ENCODE peak calls at places on chromosomes 3 and 15, in ten cellular contexts. One of them, this sample, is unnamed.

GRCh38 chr15:96887730-96888129 is 557.2 kb downstream of the NR2F2 start:
- DNase-seq in uterus: no peak
- DNase-seq in WERI-Rb-1: no peak
- DNase-seq in HFFc6: peak
- DNase-seq in lower leg skin: no peak
- DNase-seq in CD4-positive, alpha-beta T cell: no peak
- DNase-seq in WTC11: no peak
- DNase-seq in HCT116: no peak
- DNase-seq in colonic mucosa: no peak
- DNase-seq in mammary epithelial cell: peak
- DNase-seq in this sample: no peak

GRCh38 chr3:126287536-126288181 is 69.5 kb downstream of the KLF15 start:
- DNase-seq in WERI-Rb-1: no peak
- DNase-seq in uterus: peak
- DNase-seq in HCT116: peak
- DNase-seq in WTC11: peak
- DNase-seq in colonic mucosa: no peak
- DNase-seq in CD4-positive, alpha-beta T cell: no peak
- DNase-seq in mammary epithelial cell: peak
- DNase-seq in HFFc6: peak
- DNase-seq in lower leg skin: peak
- DNase-seq in this sample: peak

GRCh38 chr3:56590814-56591213 is 33.8 kb downstream of the CCDC66 start:
- DNase-seq in WTC11: no peak
- DNase-seq in WERI-Rb-1: no peak
- DNase-seq in HFFc6: no peak
- DNase-seq in colonic mucosa: no peak
- DNase-seq in lower leg skin: no peak
- DNase-seq in CD4-positive, alpha-beta T cell: no peak
- DNase-seq in uterus: no peak
- DNase-seq in HCT116: no peak
- DNase-seq in mammary epithelial cell: peak
- DNase-seq in this sample: no peak

GRCh38 chr15:99651023-99651807 is 82.0 kb downstream of the LYSMD4 start:
- DNase-seq in uterus: no peak
- DNase-seq in lower leg skin: no peak
- DNase-seq in HFFc6: peak
- DNase-seq in WTC11: no peak
- DNase-seq in mammary epithelial cell: peak
- DNase-seq in colonic mucosa: no peak
- DNase-seq in WERI-Rb-1: no peak
- DNase-seq in CD4-positive, alpha-beta T cell: no peak
- DNase-seq in HCT116: no peak
- DNase-seq in this sample: peak

GRCh38 chr15:81222007-81222406 is 25.3 kb downstream of the IL16 start:
- DNase-seq in WTC11: no peak
- DNase-seq in lower leg skin: no peak
- DNase-seq in mammary epithelial cell: no peak
- DNase-seq in CD4-positive, alpha-beta T cell: no peak
- DNase-seq in colonic mucosa: no peak
- DNase-seq in HFFc6: no peak
- DNase-seq in HCT116: no peak
- DNase-seq in uterus: no peak
- DNase-seq in WERI-Rb-1: no peak
- DNase-seq in this sample: no peak

GRCh38 chr15:64732156-64732860 is 43.1 kb downstream of the RBPMS2 start:
- DNase-seq in WERI-Rb-1: no peak
- DNase-seq in lower leg skin: no peak
- DNase-seq in colonic mucosa: no peak
- DNase-seq in mammary epithelial cell: no peak
- DNase-seq in WTC11: no peak
- DNase-seq in CD4-positive, alpha-beta T cell: no peak
- DNase-seq in uterus: no peak
- DNase-seq in HFFc6: no peak
- DNase-seq in HCT116: no peak
- DNase-seq in this sample: no peak

GRCh38 chr3:105385868-105386508 is 19.3 kb downstream of the ALCAM start:
- DNase-seq in HCT116: no peak
- DNase-seq in WERI-Rb-1: no peak
- DNase-seq in colonic mucosa: no peak
- DNase-seq in mammary epithelial cell: no peak
- DNase-seq in CD4-positive, alpha-beta T cell: no peak
- DNase-seq in HFFc6: no peak
- DNase-seq in lower leg skin: no peak
- DNase-seq in WTC11: no peak
- DNase-seq in uterus: no peak
- DNase-seq in this sample: no peak

GRCh38 chr3:52004158-52004787 is 8.6 kb upstream of the RPL29 start:
- DNase-seq in WERI-Rb-1: peak
- DNase-seq in CD4-positive, alpha-beta T cell: no peak
- DNase-seq in mammary epithelial cell: no peak
- DNase-seq in uterus: no peak
- DNase-seq in colonic mucosa: no peak
- DNase-seq in HFFc6: no peak
- DNase-seq in lower leg skin: no peak
- DNase-seq in HCT116: no peak
- DNase-seq in WTC11: peak
- DNase-seq in this sample: peak

GRCh38 chr3:183584246-183584913 is 28.9 kb upstream of the KLHL6 start:
- DNase-seq in CD4-positive, alpha-beta T cell: no peak
- DNase-seq in WERI-Rb-1: peak
- DNase-seq in WTC11: no peak
- DNase-seq in HFFc6: peak
- DNase-seq in lower leg skin: no peak
- DNase-seq in colonic mucosa: peak
- DNase-seq in mammary epithelial cell: no peak
- DNase-seq in HCT116: no peak
- DNase-seq in uterus: peak
- DNase-seq in this sample: peak

GRCh38 chr3:42010530-42010929 is 48.6 kb upstream of the ULK4 start:
- DNase-seq in HFFc6: no peak
- DNase-seq in CD4-positive, alpha-beta T cell: no peak
- DNase-seq in HCT116: no peak
- DNase-seq in lower leg skin: no peak
- DNase-seq in uterus: no peak
- DNase-seq in colonic mucosa: peak
- DNase-seq in mammary epithelial cell: no peak
- DNase-seq in WTC11: no peak
- DNase-seq in WERI-Rb-1: peak
- DNase-seq in this sample: no peak

GRCh38 chr3:73848173-73848751 is 223.5 kb upstream of the PDZRN3 start:
- DNase-seq in WTC11: no peak
- DNase-seq in HCT116: no peak
- DNase-seq in HFFc6: peak
- DNase-seq in uterus: no peak
- DNase-seq in mammary epithelial cell: peak
- DNase-seq in colonic mucosa: no peak
- DNase-seq in lower leg skin: no peak
- DNase-seq in WERI-Rb-1: no peak
- DNase-seq in CD4-positive, alpha-beta T cell: no peak
- DNase-seq in this sample: peak

GRCh38 chr3:147360936-147361670 is 45.2 kb downstream of the ZIC4 start:
- DNase-seq in colonic mucosa: no peak
- DNase-seq in WTC11: peak
- DNase-seq in mammary epithelial cell: no peak
- DNase-seq in CD4-positive, alpha-beta T cell: no peak
- DNase-seq in WERI-Rb-1: no peak
- DNase-seq in lower leg skin: no peak
- DNase-seq in uterus: no peak
- DNase-seq in HCT116: no peak
- DNase-seq in HFFc6: no peak
- DNase-seq in this sample: no peak

GRCh38 chr3:55143928-55144671 is 216.2 kb upstream of the LRTM1 start:
- DNase-seq in lower leg skin: no peak
- DNase-seq in uterus: no peak
- DNase-seq in HFFc6: peak
- DNase-seq in mammary epithelial cell: no peak
- DNase-seq in WTC11: no peak
- DNase-seq in WERI-Rb-1: no peak
- DNase-seq in CD4-positive, alpha-beta T cell: no peak
- DNase-seq in colonic mucosa: no peak
- DNase-seq in HCT116: no peak
- DNase-seq in this sample: peak

GRCh38 chr3:1092771-1093170 is at the start of gene CNTN6:
- DNase-seq in WERI-Rb-1: peak
- DNase-seq in lower leg skin: no peak
- DNase-seq in HCT116: no peak
- DNase-seq in CD4-positive, alpha-beta T cell: no peak
- DNase-seq in uterus: no peak
- DNase-seq in mammary epithelial cell: no peak
- DNase-seq in WTC11: no peak
- DNase-seq in HFFc6: no peak
- DNase-seq in colonic mucosa: no peak
- DNase-seq in this sample: no peak

GRCh38 chr3:17160597-17160996 is 275.8 kb downstream of the PLCL2 start:
- DNase-seq in colonic mucosa: no peak
- DNase-seq in mammary epithelial cell: no peak
- DNase-seq in HCT116: no peak
- DNase-seq in WTC11: no peak
- DNase-seq in WERI-Rb-1: no peak
- DNase-seq in lower leg skin: no peak
- DNase-seq in uterus: no peak
- DNase-seq in HFFc6: no peak
- DNase-seq in CD4-positive, alpha-beta T cell: no peak
- DNase-seq in this sample: no peak
- TF ChIP-seq CTCF in colonic mucosa: no peak
- TF ChIP-seq CTCF in mammary epithelial cell: no peak
- TF ChIP-seq CTCF in HCT116: no peak
- TF ChIP-seq CTCF in WTC11: no peak
- TF ChIP-seq CTCF in WERI-Rb-1: no peak
- TF ChIP-seq CTCF in lower leg skin: no peak
- TF ChIP-seq CTCF in uterus: no peak
- TF ChIP-seq CTCF in HFFc6: no peak
- TF ChIP-seq CTCF in CD4-positive, alpha-beta T cell: no peak
- TF ChIP-seq CTCF in this sample: no peak

DNA sequence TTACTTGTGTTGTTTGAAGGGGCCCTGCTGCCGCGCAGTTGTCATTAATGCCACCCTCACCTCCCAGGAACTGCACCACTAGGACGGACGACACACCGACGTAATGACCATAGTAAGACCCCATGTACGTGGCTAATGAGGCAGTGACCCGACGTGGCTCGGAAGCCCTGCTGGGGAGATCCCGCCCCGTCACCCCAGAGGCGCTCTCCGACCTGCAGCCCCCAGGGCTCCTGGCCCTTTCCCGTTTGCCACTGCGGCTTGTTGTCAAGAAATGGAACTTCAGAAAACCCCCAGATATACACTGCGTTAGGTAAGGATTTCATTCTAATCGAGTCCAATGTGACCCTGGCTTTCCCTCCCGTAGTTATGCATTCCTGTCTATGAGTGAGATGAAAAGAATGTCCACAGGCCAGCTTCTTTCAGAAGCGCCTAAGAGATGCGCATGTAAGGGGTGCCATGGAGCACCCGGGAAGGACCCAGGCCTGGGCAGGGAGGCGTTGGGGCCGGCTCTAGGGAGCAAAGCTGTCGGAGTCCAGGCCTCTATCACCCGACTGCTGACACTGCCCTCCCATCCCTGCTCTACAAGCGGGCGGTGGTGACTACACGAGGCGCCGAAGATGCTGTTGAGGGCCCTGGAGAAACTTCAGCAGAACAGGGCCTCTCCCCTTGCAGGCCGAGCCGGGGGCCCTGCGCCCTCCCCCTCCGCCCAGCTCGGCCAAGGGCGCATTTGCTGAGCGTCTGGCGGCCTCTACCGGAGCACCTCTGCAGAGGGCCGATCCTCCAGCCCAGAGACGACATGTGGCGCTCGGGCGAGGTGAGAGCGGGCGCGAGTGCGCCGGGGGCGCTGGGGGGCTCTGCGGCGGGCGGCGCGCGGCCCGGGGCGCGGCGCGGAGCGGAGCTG is at the start of gene GABRA5:
- DNase-seq in lower leg skin: no peak
- DNase-seq in HCT116: no peak
- DNase-seq in CD4-positive, alpha-beta T cell: no peak
- DNase-seq in WERI-Rb-1: peak
- DNase-seq in colonic mucosa: no peak
- DNase-seq in WTC11: peak
- DNase-seq in mammary epithelial cell: no peak
- DNase-seq in uterus: no peak
- DNase-seq in HFFc6: peak
- DNase-seq in this sample: no peak
- TF ChIP-seq CTCF in lower leg skin: no peak
- TF ChIP-seq CTCF in HCT116: no peak
- TF ChIP-seq CTCF in CD4-positive, alpha-beta T cell: no peak
- TF ChIP-seq CTCF in WERI-Rb-1: peak
- TF ChIP-seq CTCF in colonic mucosa: no peak
- TF ChIP-seq CTCF in WTC11: no peak
- TF ChIP-seq CTCF in mammary epithelial cell: peak
- TF ChIP-seq CTCF in uterus: no peak
- TF ChIP-seq CTCF in HFFc6: peak
- TF ChIP-seq CTCF in this sample: peak

GRCh38 chr15:60272623-60273022 is 125.2 kb downstream of the ANXA2 start:
- DNase-seq in HFFc6: no peak
- DNase-seq in WERI-Rb-1: no peak
- DNase-seq in uterus: no peak
- DNase-seq in mammary epithelial cell: no peak
- DNase-seq in colonic mucosa: no peak
- DNase-seq in HCT116: no peak
- DNase-seq in CD4-positive, alpha-beta T cell: no peak
- DNase-seq in lower leg skin: no peak
- DNase-seq in WTC11: no peak
- DNase-seq in this sample: no peak
- TF ChIP-seq CTCF in HFFc6: no peak
- TF ChIP-seq CTCF in WERI-Rb-1: peak
- TF ChIP-seq CTCF in uterus: no peak
- TF ChIP-seq CTCF in mammary epithelial cell: peak
- TF ChIP-seq CTCF in colonic mucosa: no peak
- TF ChIP-seq CTCF in HCT116: peak
- TF ChIP-seq CTCF in CD4-positive, alpha-beta T cell: no peak
- TF ChIP-seq CTCF in lower leg skin: no peak
- TF ChIP-seq CTCF in WTC11: peak
- TF ChIP-seq CTCF in this sample: no peak

DNA sequence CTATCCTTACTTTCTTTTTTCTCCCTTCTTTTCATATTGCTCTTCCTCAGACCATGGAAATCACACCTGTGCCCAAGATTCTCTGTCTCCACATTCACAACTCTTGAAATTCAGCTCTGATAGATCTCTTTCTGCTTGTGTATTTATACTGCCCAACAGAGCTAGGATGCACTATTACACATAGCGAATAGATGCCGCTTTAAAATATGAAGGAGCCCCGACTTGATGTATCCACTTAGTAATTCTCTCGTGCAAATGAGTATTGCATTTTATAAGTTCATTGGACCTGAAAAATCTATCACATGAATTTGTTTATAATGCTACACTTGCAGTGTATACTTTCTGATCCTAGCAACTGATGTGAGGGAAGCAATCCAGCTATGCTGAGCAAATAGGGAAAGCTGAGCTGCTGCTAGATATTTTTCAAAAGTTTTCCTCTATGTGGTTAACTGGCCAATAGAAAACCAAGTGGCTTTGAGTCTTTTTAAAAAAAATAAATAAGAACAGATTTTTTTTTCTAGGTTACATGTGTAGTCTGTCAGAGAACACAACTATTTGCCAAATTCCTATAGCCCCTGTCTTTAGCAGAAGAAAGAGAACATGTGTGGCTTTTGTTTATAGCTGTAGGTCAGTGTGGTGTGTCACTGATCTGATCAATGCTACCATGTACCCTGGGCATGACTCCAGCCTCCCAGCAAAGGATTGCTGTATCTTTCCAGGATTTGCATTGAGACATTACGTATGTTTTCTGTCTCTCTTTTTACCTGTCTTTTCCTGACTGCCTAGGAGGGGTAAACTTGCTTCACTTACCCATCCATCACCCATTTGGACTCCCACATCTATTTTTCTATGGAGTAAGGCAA is 64.2 kb upstream of the LEKR1 start:
- DNase-seq in HFFc6: no peak
- DNase-seq in HCT116: no peak
- DNase-seq in uterus: no peak
- DNase-seq in mammary epithelial cell: no peak
- DNase-seq in CD4-positive, alpha-beta T cell: no peak
- DNase-seq in WTC11: no peak
- DNase-seq in lower leg skin: no peak
- DNase-seq in WERI-Rb-1: no peak
- DNase-seq in colonic mucosa: no peak
- DNase-seq in this sample: no peak
- TF ChIP-seq CTCF in HFFc6: peak
- TF ChIP-seq CTCF in HCT116: no peak
- TF ChIP-seq CTCF in uterus: no peak
- TF ChIP-seq CTCF in mammary epithelial cell: peak
- TF ChIP-seq CTCF in CD4-positive, alpha-beta T cell: no peak
- TF ChIP-seq CTCF in WTC11: no peak
- TF ChIP-seq CTCF in lower leg skin: no peak
- TF ChIP-seq CTCF in WERI-Rb-1: no peak
- TF ChIP-seq CTCF in colonic mucosa: no peak
- TF ChIP-seq CTCF in this sample: no peak